ENCODE peak calls at places on chromosomes 7 and 10, in four cellular contexts. U is body of pancreas, I is kidney, X is ovary. V is an unnamed sample.

GRCh38 chr10:19811517-19811916 is 4.7 kb upstream of the PLXDC2 start:
- DNase-seq in U (no peak), I (no peak), X (no peak), V (no peak)

GRCh38 chr7:43362652-43363428 is 220.1 kb upstream of the STK17A start:
- DNase-seq in U (peak; percentile 37), I (peak; percentile 73), X (peak; percentile 53), V (no peak)

GRCh38 chr7:158257001-158257400 is 330.6 kb downstream of the PTPRN2 start:
- DNase-seq in U (no peak), X (no peak), I (no peak), V (no peak)

GRCh38 chr10:122461729-122462532 is 578 bp downstream of the HTRA1 start:
- DNase-seq in X (peak; percentile 62), U (peak; percentile 68), I (no peak), V (no peak)

GRCh38 chr7:107661081-107661864 is 645 bp downstream of the SLC26A4 start:
- DNase-seq in U (peak; percentile 73), X (peak; percentile 74), I (peak; percentile 83), V (no peak)

GRCh38 chr10:48811917-48812316 is 127.2 kb downstream of the WDFY4 start:
- DNase-seq in X (no peak), U (no peak), I (no peak), V (no peak)

GRCh38 chr10:50862719-50863118 is 22.7 kb downstream of the A1CF start:
- DNase-seq in U (no peak), X (no peak), I (no peak), V (no peak)

GRCh38 chr7:6475433-6476186 is 27.9 kb upstream of the DAGLB start:
- DNase-seq in U (no peak), I (no peak), X (no peak), V (no peak)

GRCh38 chr7:32045228-32045627 is 25.0 kb downstream of the PDE1C start:
- DNase-seq in U (no peak), I (no peak), X (no peak), V (no peak)

GRCh38 chr7:108735814-108736213 is 166.1 kb downstream of the DNAJB9 start:
- DNase-seq in U (no peak), X (no peak), I (no peak), V (no peak)

GRCh38 chr10:86849495-86849894 is 93.1 kb downstream of the BMPR1A start:
- DNase-seq in U (no peak), I (no peak), X (no peak), V (no peak)

GRCh38 chr10:83023647-83024046 is 1115.7 kb upstream of the GHITM start:
- DNase-seq in I (no peak), X (no peak), U (no peak), V (no peak)

GRCh38 chr10:52774600-52775106 is 2.1 kb upstream of the MBL2 start:
- DNase-seq in U (no peak), I (no peak), X (no peak), V (no peak)

GRCh38 chr10:75071756-75072155 is 39.7 kb upstream of the SAMD8 start:
- DNase-seq in I (no peak), X (no peak), U (no peak), V (no peak)

GRCh38 chr7:107939472-107940145 is 48.6 kb downstream of the DLD start:
- DNase-seq in X (peak; percentile 82), I (peak; percentile 81), U (no peak), V (peak; percentile 44)

GRCh38 chr10:11246752-11247467 is 229.2 kb downstream of the CELF2 start:
- DNase-seq in U (no peak), X (no peak), I (no peak), V (no peak)

GRCh38 chr7:157389951-157390730 is 53.3 kb downstream of the DNAJB6 start:
- DNase-seq in X (no peak), I (no peak), U (no peak), V (no peak)

GRCh38 chr7:94396044-94396443 is 1.3 kb downstream of the COL1A2 start:
- DNase-seq in U (no peak), X (no peak), I (no peak), V (peak; percentile 47)

GRCh38 chr10:8352696-8353095 is 298.2 kb downstream of the GATA3 start:
- DNase-seq in U (no peak), X (no peak), I (no peak), V (no peak)

GRCh38 chr7:130352335-130353074 is 7.9 kb downstream of the CPA5 start:
- DNase-seq in U (no peak), I (no peak), X (peak; percentile 56), V (no peak)

GRCh38 chr10:22581453-22581852 is 132.9 kb downstream of the PIP4K2A start:
- DNase-seq in U (no peak), I (no peak), X (no peak), V (no peak)

GRCh38 chr7:74344128-74344496 is 54.9 kb downstream of the CLIP2 start:
- DNase-seq in X (no peak), U (no peak), I (no peak), V (no peak)

GRCh38 chr10:102714621-102715455 is at the start of gene SFXN2:
- DNase-seq in I (peak; percentile 90), U (peak; percentile 58), X (no peak), V (no peak)

GRCh38 chr10:125984346-125984745 is 88.0 kb downstream of the FANK1 start:
- DNase-seq in X (no peak), I (no peak), U (no peak), V (no peak)

GRCh38 chr7:123351027-123351426 is 151.3 kb upstream of the SLC13A1 start:
- DNase-seq in X (no peak), I (no peak), U (no peak), V (no peak)

GRCh38 chr7:2242541-2243482 is 786 bp downstream of the NUDT1 start:
- DNase-seq in X (no peak), I (no peak), U (no peak), V (no peak)

GRCh38 chr10:7239312-7239985 is 171.4 kb downstream of the SFMBT2 start:
- DNase-seq in I (no peak), X (no peak), U (no peak), V (no peak)

GRCh38 chr7:98171449-98171848 is 39.8 kb upstream of the BHLHA15 start:
- DNase-seq in U (no peak), X (no peak), I (no peak), V (no peak)

GRCh38 chr10:96642973-96643372 is 56.2 kb upstream of the TM9SF3 start:
- DNase-seq in I (no peak), X (peak; percentile 70), U (peak; percentile 78), V (peak; percentile 51)

GRCh38 chr10:123890246-123890645 is 1.4 kb downstream of the CPXM2 start:
- DNase-seq in I (no peak), X (no peak), U (no peak), V (no peak)

GRCh38 chr7:143373255-143373794 is 7.8 kb upstream of the ZYX start:
- DNase-seq in X (no peak), I (peak; percentile 14), U (no peak), V (no peak)
- TF ChIP-seq CTCF in X (no peak), I (no peak), U (no peak), V (no peak)

DNA sequence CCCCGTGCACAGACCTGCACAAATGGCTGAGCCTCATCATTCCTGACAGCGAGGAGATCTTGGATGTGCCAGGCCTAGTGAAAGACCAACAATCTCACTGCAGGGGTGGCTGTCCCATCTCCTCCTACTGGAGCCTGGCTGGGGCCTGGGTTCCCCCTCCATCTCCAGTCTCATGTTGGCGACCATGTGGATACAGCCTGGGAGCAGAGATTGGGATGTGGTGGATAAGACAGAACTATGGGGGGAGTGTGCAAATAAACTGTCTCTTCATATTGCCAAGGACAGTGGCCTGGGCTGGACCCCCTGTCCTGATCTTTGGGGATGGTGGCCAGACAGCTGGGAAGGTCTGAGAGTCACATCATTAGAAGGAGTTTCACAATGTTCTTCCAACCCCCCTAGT is 5.9 kb upstream of the MINDY4 start:
- DNase-seq in X (no peak), I (no peak), U (no peak), V (no peak)
- H3K4me1 ChIP-seq in X (peaks cover 26% of the 10 kb centered on the region), I (peaks cover 28% of the 10 kb centered on the region), U (peaks cover 23% of the 10 kb centered on the region), V (no peaks in the 10 kb centered on the region)

GRCh38 chr10:104640339-104641149 is 546 bp upstream of the SORCS3 start:
- DNase-seq in I (peak; percentile 52), U (no peak), X (peak; percentile 37), V (no peak)
- TF ChIP-seq CTCF in I (no peak), U (no peak), X (no peak), V (no peak)

GRCh38 chr7:47504546-47505316 is 77.2 kb downstream of the TNS3 start:
- DNase-seq in X (no peak), I (peak; percentile 32), U (no peak), V (no peak)

GRCh38 chr7:47507514-47507913 is 74.4 kb downstream of the TNS3 start:
- DNase-seq in U (no peak), I (peak; percentile 55), X (peak; percentile 27), V (no peak)

GRCh38 chr7:47503283-47503682 is 78.6 kb downstream of the TNS3 start:
- DNase-seq in I (peak; percentile 23), X (no peak), U (no peak), V (no peak)

GRCh38 chr7:47506716-47507354 is 75.1 kb downstream of the TNS3 start:
- DNase-seq in I (peak; percentile 19), X (peak; percentile 53), U (no peak), V (no peak)

GRCh38 chr7:47505317-47506007 is 76.4 kb downstream of the TNS3 start:
- DNase-seq in X (peak; percentile 24), U (no peak), I (peak; percentile 55), V (no peak)
- H3K4me1 ChIP-seq in X (peaks cover 31% of the 10 kb centered on the region), U (peaks cover 40% of the 10 kb centered on the region), I (peaks cover 52% of the 10 kb centered on the region), V (peaks cover 43% of the 10 kb centered on the region)

DNA sequence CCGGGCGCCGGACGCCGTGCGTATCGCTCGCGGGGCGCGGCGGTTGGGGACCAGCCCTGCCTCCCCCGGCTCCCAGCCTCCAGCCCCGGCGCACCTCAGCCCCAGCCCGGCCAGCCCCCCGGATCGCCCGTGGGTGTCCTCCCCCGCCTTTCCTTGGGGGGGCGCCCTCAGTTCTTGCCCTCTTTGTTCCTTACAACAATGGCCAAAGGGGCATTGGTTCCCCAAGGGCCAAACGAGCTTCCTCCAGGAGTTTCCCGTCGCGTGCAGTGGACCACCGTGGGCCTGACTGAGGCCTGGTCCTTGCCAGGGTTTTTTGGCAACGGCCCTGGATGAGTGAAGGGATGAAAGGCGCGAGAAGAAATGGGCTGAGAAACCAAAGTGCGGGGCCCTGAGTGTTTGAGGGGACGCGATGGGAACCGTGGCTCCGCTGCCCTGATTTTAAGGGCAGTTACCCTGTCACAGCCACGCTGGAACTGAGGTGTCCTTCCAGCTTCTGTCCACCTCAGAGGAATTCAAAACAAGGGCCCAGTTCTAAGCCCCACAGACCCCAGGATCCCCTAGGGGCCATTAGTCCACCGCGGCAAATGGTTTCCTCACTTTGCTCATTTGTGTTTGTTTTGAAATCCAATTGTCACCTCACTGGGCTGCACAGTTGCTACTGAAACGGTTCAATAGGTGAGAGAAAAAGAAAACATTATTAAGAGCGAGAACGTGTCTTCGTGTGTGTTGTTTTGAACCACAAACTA is 1.4 kb downstream of the MACROH2A2 start:
- DNase-seq in U (peak; percentile 19), X (peak; percentile 57), I (no peak), V (no peak)
- TF ChIP-seq CTCF in U (no peak), X (no peak), I (peak; percentile 11), V (no peak)

GRCh38 chr10:114631678-114632417 is 26.2 kb downstream of the ABLIM1 start:
- DNase-seq in X (peak; percentile 54), I (peak; percentile 72), U (peak; percentile 43), V (no peak)
- H3K4me1 ChIP-seq in X (peaks cover 9% of the 10 kb centered on the region), I (peaks cover 27% of the 10 kb centered on the region), U (peaks cover 36% of the 10 kb centered on the region), V (peaks cover 36% of the 10 kb centered on the region)

DNA sequence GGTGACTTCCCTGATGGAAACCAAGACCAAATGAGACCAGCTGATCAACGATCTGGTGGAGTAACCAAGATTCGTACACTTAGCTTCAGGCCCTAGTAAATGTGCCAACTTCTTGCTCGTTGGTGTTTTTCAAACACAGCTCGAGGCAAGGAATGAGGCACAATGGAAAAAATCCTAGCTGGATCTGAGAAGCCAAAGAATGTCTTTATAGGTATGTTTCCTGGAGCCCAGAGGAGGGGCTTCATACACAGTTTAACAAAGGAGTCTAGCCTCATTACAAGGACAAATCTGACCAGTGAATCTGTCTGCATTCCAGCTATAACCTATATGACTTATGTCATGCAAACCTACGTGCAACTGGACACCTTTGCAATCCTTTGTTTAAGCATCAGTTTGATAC is 3.7 kb downstream of the COL17A1 start:
- DNase-seq in X (no peak), I (no peak), U (no peak), V (no peak)
- TF ChIP-seq CTCF in X (no peak), I (no peak), U (no peak), V (no peak)